ENCODE peak calls at places on chromosomes 6 and 20, in six cellular contexts. X is IMR-90, J is trophoblast cell, F is H9, W is mesenchymal stem cell, I is H1. G is an unnamed sample.

GRCh38 chr6:110067837-110068591 is 89.9 kb downstream of the GPR6 start:
- DNase-seq in J (no peak), I (no peak), W (no peak), X (no peak), F (no peak), G (no peak)

GRCh38 chr20:44151621-44152416 is 35.2 kb downstream of the JPH2 start:
- DNase-seq in I (no peak), X (no peak), F (no peak), J (peak; percentile 86), W (no peak), G (no peak)

GRCh38 chr6:122666418-122666817 is 56.2 kb downstream of the PKIB start:
- DNase-seq in X (no peak), J (no peak), F (no peak), W (no peak), I (no peak), G (no peak)

GRCh38 chr6:23446394-23447001 is 679.5 kb upstream of the NRSN1 start:
- DNase-seq in W (peak; percentile 62), F (no peak), X (peak; percentile 76), J (no peak), I (no peak), G (no peak)

GRCh38 chr20:63955281-63955845 is 853 bp downstream of the UCKL1 start:
- DNase-seq in X (no peak), I (no peak), F (no peak), W (peak; percentile 57), J (no peak), G (no peak)

GRCh38 chr6:82000551-82000950 is 247.0 kb downstream of the IBTK start:
- DNase-seq in X (no peak), F (no peak), W (no peak), J (no peak), I (no peak), G (no peak)

GRCh38 chr6:89997456-89998445 is 103.5 kb downstream of the GJA10 start:
- DNase-seq in W (no peak), F (no peak), I (no peak), J (no peak), X (no peak), G (no peak)

GRCh38 chr6:110781522-110782200 is 33.6 kb downstream of the CDK19 start:
- DNase-seq in I (no peak), W (no peak), J (no peak), X (no peak), F (no peak), G (no peak)

GRCh38 chr6:158040051-158040803 is 58.6 kb downstream of the SYNJ2 start:
- DNase-seq in J (peak; percentile 79), I (no peak), W (peak; percentile 99), X (peak; percentile 100), F (no peak), G (no peak)

GRCh38 chr20:9966966-9967365 is 67.8 kb upstream of the ANKEF1 start:
- DNase-seq in J (no peak), W (peak; percentile 5), F (no peak), I (no peak), X (no peak), G (no peak)

GRCh38 chr6:43123691-43124314 is 47.3 kb upstream of the SRF start:
- DNase-seq in F (no peak), J (no peak), W (no peak), I (no peak), X (no peak), G (no peak)

GRCh38 chr6:72784581-72784980 is 162.7 kb downstream of the KCNQ5 start:
- DNase-seq in W (peak; percentile 64), I (no peak), X (peak; percentile 65), J (peak; percentile 72), F (no peak), G (no peak)

GRCh38 chr6:86963352-86963751 is 26.0 kb downstream of the HTR1E start:
- DNase-seq in X (peak; percentile 1), J (no peak), F (no peak), W (no peak), I (no peak), G (no peak)

GRCh38 chr20:58852559-58853271 is at the start of gene GNAS:
- DNase-seq in J (peak; percentile 23), I (peak; percentile 61), X (peak; percentile 60), W (peak; percentile 72), F (peak; percentile 86), G (peak; percentile 72)

GRCh38 chr6:89204096-89204495 is 13.1 kb downstream of the GABRR1 start:
- DNase-seq in F (no peak), W (no peak), I (no peak), X (no peak), J (no peak), G (no peak)

GRCh38 chr6:129469070-129469662 is 240.8 kb downstream of the ARHGAP18 start:
- DNase-seq in W (no peak), F (no peak), I (no peak), X (no peak), J (no peak), G (no peak)

GRCh38 chr20:54865273-54865672 is 389.9 kb downstream of the DOK5 start:
- DNase-seq in I (no peak), F (no peak), W (no peak), J (no peak), X (no peak), G (no peak)

GRCh38 chr6:43091592-43091991 is 15.5 kb downstream of the PTK7 start:
- DNase-seq in W (no peak), F (no peak), I (no peak), J (no peak), X (no peak), G (no peak)

GRCh38 chr6:84526631-84527030 is 237.8 kb downstream of the TBX18 start:
- DNase-seq in J (no peak), F (no peak), I (no peak), X (no peak), W (no peak), G (no peak)

GRCh38 chr6:123427008-123427407 is 209.7 kb downstream of the TRDN start:
- DNase-seq in F (no peak), X (no peak), W (no peak), I (no peak), J (no peak), G (no peak)

GRCh38 chr20:51497542-51498467 is 44.7 kb downstream of the NFATC2 start:
- DNase-seq in W (no peak), F (no peak), X (peak; percentile 31), J (no peak), I (no peak), G (no peak)

DNA sequence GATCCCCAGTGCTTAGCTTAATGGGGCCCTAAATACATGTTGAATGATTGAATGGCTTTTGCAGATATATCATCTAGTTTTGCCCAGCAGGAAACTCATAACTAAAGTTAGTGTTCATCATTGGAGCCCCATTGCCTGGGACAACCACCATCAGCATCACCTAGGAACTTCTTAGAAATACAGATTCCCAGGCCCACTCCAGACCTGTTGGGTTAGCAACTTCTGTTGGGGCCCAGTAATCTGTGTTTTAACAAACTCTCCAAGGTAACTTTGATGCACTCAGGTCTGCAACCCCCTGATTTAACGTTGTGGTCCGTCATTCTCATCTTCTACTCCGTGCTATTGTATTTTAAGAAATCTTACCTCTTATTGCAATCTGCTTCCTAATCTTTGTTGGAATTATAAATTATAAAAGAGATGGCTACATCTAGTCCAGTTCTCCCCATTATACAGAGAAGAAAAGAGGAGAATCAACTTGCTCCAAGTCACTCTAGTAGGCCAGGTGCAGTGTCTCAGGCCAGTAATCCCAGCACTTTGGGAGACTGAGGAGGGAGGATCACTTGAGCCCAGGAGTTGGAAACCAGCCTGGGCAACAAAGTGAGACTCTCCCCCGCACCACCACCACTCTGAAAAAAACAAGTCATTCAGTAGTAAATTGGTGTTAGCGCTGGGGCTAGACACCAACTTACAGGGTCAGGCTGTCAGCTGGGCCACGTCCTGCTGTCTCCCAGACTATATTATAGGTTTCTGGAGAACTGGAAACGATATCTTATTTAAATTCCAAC is 13.7 kb downstream of the FOXP4 start:
- DNase-seq in X (no peak), F (no peak), I (no peak), J (no peak), W (no peak), G (no peak)
- H2AFZ ChIP-seq in X (no peak overlapping the region), F (no peak overlapping the region), I (no peak overlapping the region), J (no peak overlapping the region), W (no peak overlapping the region), G (no peak overlapping the region)

DNA sequence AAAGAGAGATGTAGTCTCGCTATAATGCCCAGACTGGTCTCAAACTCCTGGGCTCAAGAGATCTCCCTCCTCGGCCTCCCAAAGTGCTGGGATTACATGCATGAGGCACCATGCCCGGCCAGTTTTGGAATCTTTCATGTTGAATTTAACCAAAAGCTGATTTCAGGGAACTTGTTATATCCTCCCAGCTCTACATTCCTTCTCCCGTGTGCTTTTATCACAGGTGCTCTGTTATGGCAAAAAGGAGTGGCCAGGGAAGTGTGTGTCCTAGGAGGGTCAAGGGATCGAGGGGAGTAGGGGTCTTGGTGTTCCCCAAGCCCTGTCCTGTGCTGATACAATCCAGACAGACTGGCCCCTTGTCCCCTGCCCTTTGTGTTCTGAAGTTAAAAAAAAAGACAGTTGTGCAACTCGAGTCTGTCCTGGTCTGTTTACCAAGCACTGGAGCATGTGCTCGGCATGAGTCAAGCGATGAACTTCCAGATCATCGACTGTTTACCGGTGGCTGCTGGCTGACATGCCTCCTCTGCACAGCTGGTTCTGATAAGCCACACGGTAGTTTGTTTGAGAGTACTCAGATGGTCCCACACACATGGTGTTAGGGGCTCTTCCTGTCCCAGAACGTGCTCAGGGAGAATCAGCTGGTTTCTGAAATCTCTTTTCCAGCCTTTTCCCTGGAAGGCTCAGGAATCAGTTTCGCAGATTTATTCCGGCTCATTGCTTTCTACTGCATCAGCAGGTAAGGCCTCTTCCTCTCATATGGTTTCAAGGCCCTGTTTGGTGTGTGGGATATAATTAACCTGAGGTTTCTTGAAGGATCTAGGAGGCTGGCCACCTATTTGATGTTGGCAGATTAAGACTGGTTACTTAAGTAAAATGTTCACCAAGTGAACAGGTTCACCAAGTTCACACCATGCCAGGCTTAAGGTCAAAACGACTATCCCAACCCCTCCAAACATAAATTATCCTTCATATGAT is 52.6 kb upstream of the NAA20 start:
- DNase-seq in X (peak; percentile 97), I (no peak), J (peak; percentile 68), W (peak; percentile 94), F (no peak), G (no peak)
- H3K79me1 ChIP-seq in X (peaks cover 38% of the 10 kb centered on the region), I (no peaks in the 10 kb centered on the region), J (peaks cover 33% of the 10 kb centered on the region), W (peaks cover 10% of the 10 kb centered on the region), F (no peaks in the 10 kb centered on the region), G (no peaks in the 10 kb centered on the region)

DNA sequence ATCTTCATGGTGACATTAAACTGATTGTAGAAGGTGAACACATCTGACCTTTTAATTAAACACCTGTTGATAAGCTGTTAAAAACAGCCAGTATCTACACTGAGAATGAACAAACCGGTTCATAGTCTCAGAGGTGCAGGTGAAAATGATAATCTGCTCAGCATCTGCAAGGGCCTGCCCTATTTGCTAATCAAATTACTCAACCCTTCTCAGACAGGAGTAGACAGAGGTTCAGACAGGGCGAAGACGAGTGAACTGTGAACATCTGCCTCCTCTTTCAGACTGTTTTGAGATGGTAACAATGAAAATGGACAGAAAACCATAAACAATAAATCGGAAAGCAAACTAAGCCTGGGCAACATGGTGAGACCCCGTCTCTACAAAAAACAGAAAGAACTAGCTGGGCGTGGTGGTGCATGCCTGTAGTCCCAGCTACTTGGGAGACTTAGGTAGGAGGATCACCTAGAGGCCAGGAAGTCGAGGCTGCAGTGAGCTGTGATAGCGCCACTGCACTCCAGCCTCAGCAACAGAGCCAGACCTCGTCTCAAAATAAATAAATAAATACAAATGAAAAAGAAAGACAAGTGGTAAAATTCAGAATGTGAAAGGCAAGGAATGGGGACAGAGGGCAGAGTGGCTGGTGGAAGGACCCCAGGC is 55.9 kb downstream of the NINL start:
- DNase-seq in F (no peak), J (no peak), X (no peak), W (no peak), I (no peak), G (no peak)
- H2AFZ ChIP-seq in F (no peak overlapping the region), J (no peak overlapping the region), X (no peak overlapping the region), W (no peak overlapping the region), I (no peak overlapping the region), G (no peak overlapping the region)

GRCh38 chr20:41149679-41150131 is 12.4 kb downstream of the PLCG1 start:
- DNase-seq in X (peak; percentile 71), F (no peak), I (no peak), J (no peak), W (peak; percentile 54), G (no peak)
- H3K79me1 ChIP-seq in X (peaks cover 54% of the 10 kb centered on the region), F (peaks cover 9% of the 10 kb centered on the region), I (peaks cover 59% of the 10 kb centered on the region), J (no peaks in the 10 kb centered on the region), W (peaks cover 21% of the 10 kb centered on the region), G (peaks cover 27% of the 10 kb centered on the region)